ENCODE peak calls at places on chromosomes 12 and 14, in six cellular contexts. I is NCI-H524, N is ureter, C is adrenal gland, S is retinal pigment epithelial cell, F is cardiac fibroblast. E is an unnamed sample.

GRCh38 chr14:96176275-96176674 is 28.4 kb upstream of the BDKRB2 start:
- DNase-seq in I (no peak), N (no peak), C (no peak), S (no peak), F (peak), E (no peak)

GRCh38 chr12:46383654-46384450 is 11.3 kb upstream of the SLC38A2 start:
- DNase-seq in I (no peak), N (peak), C (peak), S (no peak), F (peak), E (no peak)

GRCh38 chr12:123389560-123390351 is 5.8 kb downstream of the KMT5A start:
- DNase-seq in I (no peak), N (peak), C (peak), S (no peak), F (peak), E (no peak)

GRCh38 chr12:96982671-96983070 is 75.6 kb downstream of the NEDD1 start:
- DNase-seq in I (no peak), N (no peak), C (no peak), S (no peak), F (no peak), E (no peak)

GRCh38 chr14:65002586-65003210 is 16.0 kb downstream of the FNTB start:
- DNase-seq in I (no peak), N (no peak), C (no peak), S (no peak), F (peak), E (no peak)

GRCh38 chr12:109558374-109559199 is 14.7 kb downstream of the MMAB start:
- DNase-seq in I (no peak), N (no peak), C (no peak), S (no peak), F (no peak), E (no peak)

GRCh38 chr12:58918475-58918874 is 1.8 kb downstream of the LRIG3 start:
- DNase-seq in I (peak), N (no peak), C (no peak), S (no peak), F (no peak), E (peak)

GRCh38 chr12:3295648-3296408 is 195.2 kb upstream of the PRMT8 start:
- DNase-seq in I (no peak), N (no peak), C (peak), S (peak), F (peak), E (no peak)

GRCh38 chr12:10372534-10372931 is 17.3 kb downstream of the KLRK1 start:
- DNase-seq in I (no peak), N (no peak), C (no peak), S (no peak), F (no peak), E (no peak)

E was measured in epithelial cell of proximal tubule.